ENCODE peak calls at places on chromosomes 1 and 21, in five cellular contexts. T is SK-N-SH, I is IMR-90, Z is heart right ventricle, E is tibial artery. Q is an unnamed sample.
A peak's percentile ranks its signal among the peaks of the same experiment; 100 is the strongest.

GRCh38 chr1:46205794-46206193 is 2.7 kb downstream of the LURAP1 start:
- DNase-seq in T (peak; percentile 13), I (no peak), Z (no peak), E (no peak), Q (no peak)

GRCh38 chr1:147129116-147129873 is 43.0 kb downstream of the PRKAB2 start:
- DNase-seq in T (no peak), I (no peak), Z (no peak), E (no peak), Q (no peak)

GRCh38 chr1:27374687-27375086 is at the start of gene FCN3:
- DNase-seq in T (no peak), I (no peak), Z (no peak), E (no peak), Q (no peak)

GRCh38 chr1:205262706-205263105 is 35.0 kb downstream of the TMCC2 start:
- DNase-seq in T (no peak), I (no peak), Z (no peak), E (no peak), Q (no peak)

GRCh38 chr1:202105571-202106339 is 17.0 kb upstream of the GPR37L1 start:
- DNase-seq in T (no peak), I (peak; percentile 59), Z (peak; percentile 18), E (no peak), Q (no peak)

GRCh38 chr1:17012775-17013501 is 1.2 kb upstream of the ATP13A2 start:
- DNase-seq in T (no peak), I (no peak), Z (no peak), E (no peak), Q (no peak)

GRCh38 chr1:206442101-206442500 is 28.2 kb upstream of the IKBKE start:
- DNase-seq in T (no peak), I (peak; percentile 70), Z (no peak), E (no peak), Q (no peak)

GRCh38 chr1:226569879-226570547 is 21.4 kb downstream of the STUM start:
- DNase-seq in T (peak; percentile 72), I (no peak), Z (no peak), E (peak; percentile 49), Q (peak; percentile 59)

GRCh38 chr1:212518188-212518951 is 85.7 kb downstream of the NENF start:
- DNase-seq in T (peak; percentile 41), I (peak; percentile 84), Z (peak; percentile 79), E (peak; percentile 79), Q (no peak)

GRCh38 chr1:27192039-27192529 is 37.2 kb upstream of the SLC9A1 start:
- DNase-seq in T (no peak), I (no peak), Z (no peak), E (no peak), Q (no peak)

GRCh38 chr21:34887729-34888568 is 161.2 kb downstream of the RUNX1 start:
- DNase-seq in T (peak; percentile 63), I (peak; percentile 99), Z (peak; percentile 62), E (peak; percentile 88), Q (peak; percentile 90)

GRCh38 chr1:202210370-202210769 is 16.8 kb downstream of the LGR6 start:
- DNase-seq in T (no peak), I (peak; percentile 8), Z (no peak), E (no peak), Q (no peak)

GRCh38 chr1:174996474-174996873 is 3.3 kb upstream of the CACYBP start:
- DNase-seq in T (no peak), I (peak; percentile 49), Z (no peak), E (no peak), Q (no peak)

GRCh38 chr21:17436626-17437111 is 76.2 kb upstream of the CXADR start:
- DNase-seq in T (peak; percentile 27), I (no peak), Z (no peak), E (no peak), Q (no peak)

DNA sequence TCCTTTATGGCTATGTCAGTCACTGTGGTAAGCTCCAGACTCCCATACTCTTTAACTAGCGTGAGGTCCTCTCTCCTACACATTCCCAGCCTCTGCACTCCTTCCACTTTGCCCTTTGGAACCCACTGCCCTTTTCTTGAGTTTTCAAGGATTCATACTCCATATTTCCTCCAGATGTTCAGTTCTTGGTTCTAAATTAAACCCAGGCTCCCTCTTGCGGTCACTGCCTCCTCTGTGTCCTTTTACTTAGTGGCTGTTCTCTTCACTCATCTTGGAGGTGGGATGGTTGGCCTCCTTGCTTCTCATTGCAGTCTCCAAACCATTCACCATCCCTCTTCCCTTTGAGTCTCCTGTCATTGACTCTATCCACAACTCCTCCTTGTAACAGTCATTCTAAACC is 208.1 kb downstream of the TGFB2 start:
- DNase-seq in T (no peak), I (no peak), Z (no peak), E (no peak), Q (no peak)
- TF ChIP-seq CTCF in T (no peak), I (peak; percentile 10), Z (no peak), E (no peak), Q (no peak)

GRCh38 chr1:221782970-221783369 is 41.1 kb upstream of the DUSP10 start:
- DNase-seq in T (no peak), I (no peak), Z (no peak), E (no peak), Q (no peak)

GRCh38 chr1:221783936-221784335 is 42.0 kb upstream of the DUSP10 start:
- DNase-seq in T (no peak), I (no peak), Z (no peak), E (no peak), Q (no peak)

GRCh38 chr1:221782461-221782860 is 40.6 kb upstream of the DUSP10 start:
- DNase-seq in T (no peak), I (no peak), Z (no peak), E (no peak), Q (no peak)

GRCh38 chr1:221781102-221781744 is 39.3 kb upstream of the DUSP10 start:
- DNase-seq in T (no peak), I (peak; percentile 27), Z (no peak), E (no peak), Q (no peak)

GRCh38 chr1:221783437-221783836 is 41.5 kb upstream of the DUSP10 start:
- DNase-seq in T (no peak), I (no peak), Z (no peak), E (no peak), Q (no peak)
- H3K4me1 ChIP-seq in T (no peaks in the 10 kb centered on the region), I (no peaks in the 10 kb centered on the region), Z (no peaks in the 10 kb centered on the region), E (no peaks in the 10 kb centered on the region), Q (no peaks in the 10 kb centered on the region)

DNA sequence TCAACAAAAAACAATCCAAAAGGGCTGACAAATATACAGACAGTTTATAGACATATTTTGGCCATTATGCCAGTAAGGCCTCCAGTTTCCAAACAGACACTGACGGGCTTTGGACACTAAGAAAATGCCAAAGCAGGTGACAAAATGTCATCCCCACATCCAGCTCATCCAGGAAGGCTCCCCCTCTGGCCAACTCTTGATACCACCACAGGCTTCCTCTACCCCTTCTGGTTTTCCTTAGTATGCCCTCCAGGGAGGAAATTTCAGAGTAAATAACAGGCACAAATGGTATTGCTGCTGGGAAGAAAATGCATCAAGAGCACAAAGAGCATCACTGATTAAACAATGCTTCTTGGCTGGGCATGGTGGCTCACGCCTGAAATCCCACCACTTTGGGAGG is 225.3 kb downstream of the VAV3 start:
- DNase-seq in T (no peak), I (no peak), Z (no peak), E (no peak), Q (no peak)
- TF ChIP-seq CTCF in T (no peak), I (no peak), Z (no peak), E (no peak), Q (no peak)

DNA sequence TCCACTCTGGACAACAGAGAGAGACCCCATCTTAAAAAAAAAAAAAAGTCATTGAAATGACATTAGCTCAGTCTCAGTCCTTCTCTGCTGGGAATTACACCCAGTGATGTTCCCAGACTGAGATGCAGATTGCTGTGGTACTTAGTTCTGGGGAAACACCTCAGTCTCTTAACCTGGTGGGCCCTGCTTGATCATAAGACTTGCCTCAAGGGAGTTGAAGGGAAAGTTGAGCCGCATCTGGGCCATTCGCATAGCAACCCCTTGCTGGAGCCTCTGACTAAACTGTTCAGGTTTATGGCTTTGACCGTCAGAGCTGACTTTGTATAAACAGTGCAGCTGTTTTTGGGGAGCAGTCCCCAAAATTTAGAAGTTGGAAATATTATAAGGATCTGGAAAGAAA is 13.4 kb downstream of the FCRL4 start:
- DNase-seq in T (no peak), I (no peak), Z (no peak), E (no peak), Q (no peak)
- H3K4me1 ChIP-seq in T (no peaks in the 10 kb centered on the region), I (no peaks in the 10 kb centered on the region), Z (no peaks in the 10 kb centered on the region), E (no peaks in the 10 kb centered on the region), Q (no peaks in the 10 kb centered on the region)

GRCh38 chr1:237903961-237904360 is 13.2 kb upstream of the ZP4 start:
- DNase-seq in T (no peak), I (no peak), Z (no peak), E (no peak), Q (no peak)
- TF ChIP-seq CTCF in T (no peak), I (no peak), Z (no peak), E (no peak), Q (no peak)

GRCh38 chr21:42724226-42724920 is 71.0 kb downstream of the PDE9A start:
- DNase-seq in T (no peak), I (peak; percentile 92), Z (no peak), E (no peak), Q (no peak)

GRCh38 chr21:42722808-42723470 is 69.5 kb downstream of the PDE9A start:
- DNase-seq in T (no peak), I (no peak), Z (no peak), E (no peak), Q (no peak)

GRCh38 chr21:42725416-42725930 is 72.1 kb downstream of the PDE9A start:
- DNase-seq in T (no peak), I (peak; percentile 2), Z (no peak), E (no peak), Q (no peak)

GRCh38 chr21:42722153-42722552 is 68.7 kb downstream of the PDE9A start:
- DNase-seq in T (no peak), I (no peak), Z (no peak), E (no peak), Q (no peak)

GRCh38 chr21:42721341-42721824 is 68.0 kb downstream of the PDE9A start:
- DNase-seq in T (no peak), I (no peak), Z (no peak), E (no peak), Q (no peak)
- H3K4me1 ChIP-seq in T (no peaks in the 10 kb centered on the region), I (peaks cover 12% of the 10 kb centered on the region), Z (peaks cover 27% of the 10 kb centered on the region), E (no peaks in the 10 kb centered on the region), Q (peaks cover 32% of the 10 kb centered on the region)